ENCODE peak calls at places on chromosome 18, in nine cellular contexts. U is thoracic aorta; K is cardiac muscle cell; O is HCT116; V is neural progenitor cell; B is CD8-positive, alpha-beta memory T cell; Z is uterus; A is colonic mucosa; M is lower lobe of right lung. N is an unnamed sample. For H3K4me1 and H3K36me3, the result is how much of the 10 kb centered on the place peaks cover.

GRCh38 chr18:159037-159652 is 788 bp downstream of the USP14 start:
- DNase-seq in A (no peak), V (peak), Z (no peak), K (peak), O (no peak), B (no peak), U (no peak), M (no peak), N (no peak)

GRCh38 chr18:24702001-24702400 is 241.6 kb downstream of the HRH4 start:
- DNase-seq in O (no peak), B (no peak), A (no peak), K (no peak), U (no peak), V (no peak), Z (no peak), M (no peak), N (no peak)

GRCh38 chr18:55250729-55251128 is 291.5 kb upstream of the CCDC68 start:
- DNase-seq in U (no peak), K (no peak), V (no peak), O (no peak), Z (no peak), B (no peak), M (no peak), A (no peak), N (no peak)

GRCh38 chr18:29874519-29875098 is 1167.9 kb downstream of the DSC3 start:
- DNase-seq in V (peak), K (peak), B (no peak), M (no peak), A (no peak), O (peak), Z (no peak), U (no peak), N (no peak)

GRCh38 chr18:48132993-48133674 is 202.7 kb upstream of the SMAD2 start:
- DNase-seq in U (no peak), B (no peak), M (no peak), K (no peak), A (no peak), Z (no peak), O (no peak), V (no peak), N (no peak)

GRCh38 chr18:62183578-62184195 is 3.2 kb downstream of the PIGN start:
- DNase-seq in M (no peak), B (peak), K (peak), Z (no peak), U (no peak), A (peak), O (peak), V (peak), N (peak)

GRCh38 chr18:44885507-44885906 is 204.8 kb downstream of the SETBP1 start:
- DNase-seq in U (no peak), A (no peak), M (no peak), B (no peak), K (no peak), Z (no peak), O (no peak), V (no peak), N (no peak)

GRCh38 chr18:79139206-79139605 is 70.0 kb downstream of the ATP9B start:
- DNase-seq in K (no peak), V (no peak), A (no peak), O (no peak), M (no peak), Z (no peak), B (peak), U (no peak), N (no peak)

GRCh38 chr18:11175266-11175947 is 26.0 kb upstream of the PIEZO2 start:
- DNase-seq in M (no peak), K (no peak), O (no peak), B (no peak), A (no peak), U (no peak), Z (no peak), V (no peak), N (no peak)

GRCh38 chr18:903703-904102 is 968 bp upstream of the ADCYAP1 start:
- DNase-seq in V (peak), M (peak), A (peak), O (no peak), B (no peak), U (no peak), K (peak), Z (no peak), N (peak)

GRCh38 chr18:22682720-22683119 is 250.4 kb upstream of the RBBP8 start:
- DNase-seq in O (no peak), B (no peak), Z (no peak), M (no peak), A (no peak), V (no peak), U (no peak), K (no peak), N (no peak)

GRCh38 chr18:42336139-42336538 is 381.1 kb downstream of the PIK3C3 start:
- DNase-seq in U (no peak), K (no peak), Z (no peak), O (no peak), M (no peak), B (no peak), V (no peak), A (no peak), N (no peak)

GRCh38 chr18:26074256-26074655 is 16.2 kb downstream of the SS18 start:
- DNase-seq in K (no peak), U (no peak), O (no peak), V (no peak), A (no peak), B (no peak), M (no peak), Z (no peak), N (no peak)

GRCh38 chr18:80148316-80149199 is 39.5 kb downstream of the ADNP2 start:
- DNase-seq in B (no peak), Z (no peak), A (peak), M (peak), V (no peak), O (no peak), K (no peak), U (no peak), N (no peak)

GRCh38 chr18:60372598-60372997 is at the start of gene MC4R:
- DNase-seq in B (no peak), Z (no peak), M (no peak), A (peak), V (peak), U (no peak), O (peak), K (peak), N (no peak)

GRCh38 chr18:21452808-21453511 is 147.5 kb downstream of the ESCO1 start:
- DNase-seq in K (no peak), V (no peak), B (no peak), M (no peak), Z (no peak), A (no peak), O (no peak), U (no peak), N (no peak)

GRCh38 chr18:21456428-21457178 is 143.9 kb downstream of the ESCO1 start:
- DNase-seq in K (no peak), A (no peak), O (no peak), V (no peak), M (no peak), Z (no peak), U (no peak), B (no peak), N (no peak)

GRCh38 chr18:21453512-21453862 is 147.0 kb downstream of the ESCO1 start:
- DNase-seq in M (no peak), U (no peak), A (no peak), O (no peak), Z (peak), B (no peak), V (no peak), K (no peak), N (no peak)

GRCh38 chr18:21452381-21452780 is 148.1 kb downstream of the ESCO1 start:
- DNase-seq in Z (no peak), A (no peak), K (no peak), V (no peak), U (no peak), M (no peak), B (no peak), O (no peak), N (no peak)

DNA sequence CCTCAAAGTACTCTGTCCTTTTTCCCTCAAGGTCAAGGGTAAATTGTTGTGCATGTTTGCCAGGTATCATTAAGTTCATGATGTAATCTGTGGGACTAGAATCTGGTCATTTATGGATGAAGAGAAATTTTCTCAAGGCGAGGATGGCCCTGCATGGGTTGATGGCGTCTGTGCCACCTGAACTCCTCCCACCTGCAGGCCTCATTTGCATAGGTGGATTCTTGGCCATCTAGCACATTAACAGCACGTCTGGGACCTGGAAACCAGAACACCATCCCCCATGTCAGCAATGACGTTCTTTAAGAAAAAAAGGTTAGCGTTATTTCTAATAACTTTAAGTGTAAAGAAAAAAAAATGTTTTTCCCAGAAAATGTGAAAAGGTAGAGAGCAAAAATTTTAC is 145.8 kb downstream of the ESCO1 start:
- DNase-seq in A (no peak), V (no peak), B (no peak), Z (no peak), M (no peak), U (no peak), O (no peak), K (no peak), N (no peak)
- H3K4me1 ChIP-seq in A (under half), V (under half), B (under half), Z (under half), M (under half), U (half or more), O (under half), K (under half), N (under half)

DNA sequence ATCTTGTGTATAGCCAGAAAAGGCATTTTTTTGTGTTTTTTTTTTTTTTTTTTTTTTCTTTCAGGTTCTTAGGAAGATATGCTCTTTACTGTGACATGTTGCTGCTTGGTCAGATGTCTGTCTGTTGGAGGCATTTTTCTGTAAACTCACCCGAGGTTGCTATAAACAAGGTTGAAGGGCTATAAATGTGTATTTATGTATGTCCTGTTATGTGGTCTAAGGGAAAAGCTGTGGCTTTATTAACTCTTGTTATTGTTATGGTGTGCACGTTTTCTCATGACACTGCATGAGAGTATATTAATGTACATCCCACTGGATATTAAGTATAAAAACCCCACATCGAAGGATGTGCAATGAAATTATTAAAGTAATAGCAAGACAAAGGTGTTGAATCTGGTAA is 102.0 kb downstream of the ZNF532 start:
- DNase-seq in M (no peak), K (no peak), B (no peak), O (no peak), Z (no peak), U (no peak), V (no peak), A (no peak), N (no peak)
- H3K36me3 ChIP-seq in M (under half), K (under half), B (under half), O (under half), Z (under half), U (under half), V (under half), A (under half), N (under half)

GRCh38 chr18:69703461-69703860 is 244.2 kb downstream of the CD226 start:
- DNase-seq in M (no peak), Z (no peak), O (no peak), V (no peak), A (no peak), B (no peak), K (no peak), U (no peak), N (no peak)
- H3K4me1 ChIP-seq in M (under half), Z (under half), O (under half), V (under half), A (under half), B (under half), K (under half), U (under half), N (under half)

GRCh38 chr18:51077217-51077616 is 47.2 kb downstream of the SMAD4 start:
- DNase-seq in A (no peak), M (no peak), Z (no peak), V (no peak), U (no peak), O (no peak), B (no peak), K (no peak), N (no peak)
- H3K36me3 ChIP-seq in A (under half), M (half or more), Z (under half), V (under half), U (under half), O (under half), B (under half), K (under half), N (half or more)

DNA sequence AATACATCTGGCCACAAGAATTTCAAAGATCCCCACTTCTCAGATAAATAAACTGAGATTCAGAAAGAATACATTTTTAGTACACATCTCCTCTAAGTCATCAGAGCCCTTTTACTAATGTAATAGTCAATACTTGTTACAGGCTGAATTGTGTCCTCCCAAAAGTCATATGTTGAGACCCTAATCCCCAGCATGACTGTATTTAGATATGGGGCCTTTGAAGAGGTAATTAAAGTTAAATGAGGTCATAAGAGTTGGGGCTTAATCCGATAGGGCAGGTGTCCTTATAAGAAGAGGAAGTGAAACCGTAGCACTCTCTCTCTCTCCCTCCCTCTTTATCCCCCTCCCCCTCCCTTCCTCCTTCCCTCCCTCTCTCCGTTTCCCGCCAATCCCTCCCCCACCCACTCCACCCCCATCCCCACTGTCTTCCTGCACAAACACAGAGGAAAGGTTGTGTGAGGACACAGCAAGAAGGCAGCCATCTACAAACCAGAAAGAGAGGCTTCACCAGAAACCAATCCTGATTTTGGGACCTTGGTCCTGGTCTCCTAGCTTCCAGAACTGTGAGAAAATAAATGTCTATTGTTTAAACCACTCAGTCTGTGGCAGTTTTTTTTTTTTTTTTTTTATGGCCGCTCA is 66.6 kb upstream of the ZNF397 start:
- DNase-seq in U (no peak), M (no peak), Z (no peak), O (no peak), A (no peak), B (no peak), K (no peak), V (no peak), N (no peak)
- H3K4me1 ChIP-seq in U (under half), M (under half), Z (under half), O (under half), A (under half), B (under half), K (under half), V (under half), N (under half)

DNA sequence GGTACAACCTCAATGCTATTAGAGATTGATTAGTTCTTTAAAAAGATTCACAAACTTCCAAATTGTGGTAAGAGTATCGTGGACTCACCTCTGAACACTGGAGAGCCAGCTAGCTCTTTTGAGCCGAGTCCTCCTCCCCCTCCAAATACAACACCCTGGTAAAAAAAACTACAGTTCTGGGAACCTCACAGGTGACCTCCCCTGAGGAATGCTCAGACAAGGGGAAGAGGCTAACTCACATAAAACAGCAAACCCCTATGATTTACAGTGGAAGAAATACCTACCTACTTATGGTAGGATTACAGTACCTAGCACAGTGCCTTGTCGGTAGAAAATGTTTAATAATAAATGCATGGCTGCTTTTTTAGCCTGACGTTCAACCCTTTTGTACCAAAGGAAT is 8.4 kb downstream of the ZNF24 start:
- DNase-seq in M (no peak), Z (no peak), K (no peak), A (no peak), V (no peak), O (no peak), U (no peak), B (no peak), N (no peak)
- H3K36me3 ChIP-seq in M (half or more), Z (under half), K (half or more), A (under half), V (under half), O (half or more), U (half or more), B (half or more), N (under half)

N was measured in tibial nerve.